ENCODE peak calls at places on chromosomes 2 and 18, in five cellular contexts. One of them, this sample, is unnamed.

GRCh38 chr2:79971807-79972206 is 332.7 kb downstream of the LRRTM1 start:
- DNase-seq in stimulated activated CD4-positive, alpha-beta T cell treated with anti-CD3 and anti-CD28 coated beads, Interleukin-1b, Interleukin-23, amount 100 ng/mL, for 24 hours: no peak
- DNase-seq in nephron progenitor cell: no peak
- DNase-seq in heart left ventricle: no peak
- DNase-seq in NCI-H748 treated with DMSO at 0.1 percent for 48 hours: no peak
- DNase-seq in this sample: no peak

GRCh38 chr2:121855456-121855985 is 100.1 kb downstream of the TSN start:
- DNase-seq in stimulated activated CD4-positive, alpha-beta T cell treated with anti-CD3 and anti-CD28 coated beads, Interleukin-1b, Interleukin-23, amount 100 ng/mL, for 24 hours: no peak
- DNase-seq in nephron progenitor cell: no peak
- DNase-seq in heart left ventricle: no peak
- DNase-seq in NCI-H748 treated with DMSO at 0.1 percent for 48 hours: no peak
- DNase-seq in this sample: no peak

GRCh38 chr2:85787282-85787980 is 33.6 kb downstream of the ATOH8 start:
- DNase-seq in stimulated activated CD4-positive, alpha-beta T cell treated with anti-CD3 and anti-CD28 coated beads, Interleukin-1b, Interleukin-23, amount 100 ng/mL, for 24 hours: no peak
- DNase-seq in nephron progenitor cell: no peak
- DNase-seq in heart left ventricle: peak
- DNase-seq in NCI-H748 treated with DMSO at 0.1 percent for 48 hours: no peak
- DNase-seq in this sample: no peak

GRCh38 chr2:24970483-24971299 is 1.1 kb downstream of the DNAJC27 start:
- DNase-seq in stimulated activated CD4-positive, alpha-beta T cell treated with anti-CD3 and anti-CD28 coated beads, Interleukin-1b, Interleukin-23, amount 100 ng/mL, for 24 hours: no peak
- DNase-seq in nephron progenitor cell: peak
- DNase-seq in heart left ventricle: no peak
- DNase-seq in NCI-H748 treated with DMSO at 0.1 percent for 48 hours: no peak
- DNase-seq in this sample: peak

GRCh38 chr2:160092445-160092844 is 30.0 kb upstream of the PLA2R1 start:
- DNase-seq in stimulated activated CD4-positive, alpha-beta T cell treated with anti-CD3 and anti-CD28 coated beads, Interleukin-1b, Interleukin-23, amount 100 ng/mL, for 24 hours: no peak
- DNase-seq in nephron progenitor cell: no peak
- DNase-seq in heart left ventricle: no peak
- DNase-seq in NCI-H748 treated with DMSO at 0.1 percent for 48 hours: no peak
- DNase-seq in this sample: no peak

GRCh38 chr2:206031162-206031784 is 54.7 kb downstream of the INO80D start:
- DNase-seq in stimulated activated CD4-positive, alpha-beta T cell treated with anti-CD3 and anti-CD28 coated beads, Interleukin-1b, Interleukin-23, amount 100 ng/mL, for 24 hours: no peak
- DNase-seq in nephron progenitor cell: no peak
- DNase-seq in heart left ventricle: no peak
- DNase-seq in NCI-H748 treated with DMSO at 0.1 percent for 48 hours: no peak
- DNase-seq in this sample: no peak

GRCh38 chr2:240277807-240278522 is 137.5 kb upstream of the OTOS start:
- DNase-seq in stimulated activated CD4-positive, alpha-beta T cell treated with anti-CD3 and anti-CD28 coated beads, Interleukin-1b, Interleukin-23, amount 100 ng/mL, for 24 hours: no peak
- DNase-seq in nephron progenitor cell: no peak
- DNase-seq in heart left ventricle: no peak
- DNase-seq in NCI-H748 treated with DMSO at 0.1 percent for 48 hours: no peak
- DNase-seq in this sample: no peak

GRCh38 chr2:221156335-221156734 is 415.8 kb downstream of the EPHA4 start:
- DNase-seq in stimulated activated CD4-positive, alpha-beta T cell treated with anti-CD3 and anti-CD28 coated beads, Interleukin-1b, Interleukin-23, amount 100 ng/mL, for 24 hours: no peak
- DNase-seq in nephron progenitor cell: no peak
- DNase-seq in heart left ventricle: no peak
- DNase-seq in NCI-H748 treated with DMSO at 0.1 percent for 48 hours: peak
- DNase-seq in this sample: no peak

GRCh38 chr2:37615808-37616673 is 55.4 kb downstream of the CDC42EP3 start:
- DNase-seq in stimulated activated CD4-positive, alpha-beta T cell treated with anti-CD3 and anti-CD28 coated beads, Interleukin-1b, Interleukin-23, amount 100 ng/mL, for 24 hours: no peak
- DNase-seq in nephron progenitor cell: no peak
- DNase-seq in heart left ventricle: peak
- DNase-seq in NCI-H748 treated with DMSO at 0.1 percent for 48 hours: no peak
- DNase-seq in this sample: no peak

GRCh38 chr18:63307555-63308200 is 11.9 kb downstream of the BCL2 start:
- DNase-seq in stimulated activated CD4-positive, alpha-beta T cell treated with anti-CD3 and anti-CD28 coated beads, Interleukin-1b, Interleukin-23, amount 100 ng/mL, for 24 hours: no peak
- DNase-seq in nephron progenitor cell: no peak
- DNase-seq in heart left ventricle: no peak
- DNase-seq in NCI-H748 treated with DMSO at 0.1 percent for 48 hours: no peak
- DNase-seq in this sample: no peak

GRCh38 chr2:27489118-27489497 is 435 bp downstream of the IFT172 start:
- DNase-seq in stimulated activated CD4-positive, alpha-beta T cell treated with anti-CD3 and anti-CD28 coated beads, Interleukin-1b, Interleukin-23, amount 100 ng/mL, for 24 hours: no peak
- DNase-seq in nephron progenitor cell: no peak
- DNase-seq in heart left ventricle: no peak
- DNase-seq in NCI-H748 treated with DMSO at 0.1 percent for 48 hours: no peak
- DNase-seq in this sample: no peak

GRCh38 chr2:176471949-176472348 is 202.7 kb downstream of the MTX2 start:
- DNase-seq in stimulated activated CD4-positive, alpha-beta T cell treated with anti-CD3 and anti-CD28 coated beads, Interleukin-1b, Interleukin-23, amount 100 ng/mL, for 24 hours: no peak
- DNase-seq in nephron progenitor cell: no peak
- DNase-seq in heart left ventricle: no peak
- DNase-seq in NCI-H748 treated with DMSO at 0.1 percent for 48 hours: no peak
- DNase-seq in this sample: no peak

GRCh38 chr18:25144835-25145234 is 207.1 kb downstream of the ZNF521 start:
- DNase-seq in stimulated activated CD4-positive, alpha-beta T cell treated with anti-CD3 and anti-CD28 coated beads, Interleukin-1b, Interleukin-23, amount 100 ng/mL, for 24 hours: no peak
- DNase-seq in nephron progenitor cell: no peak
- DNase-seq in heart left ventricle: peak
- DNase-seq in NCI-H748 treated with DMSO at 0.1 percent for 48 hours: no peak
- DNase-seq in this sample: peak

GRCh38 chr2:197011033-197011432 is 84.5 kb upstream of the PGAP1 start:
- DNase-seq in stimulated activated CD4-positive, alpha-beta T cell treated with anti-CD3 and anti-CD28 coated beads, Interleukin-1b, Interleukin-23, amount 100 ng/mL, for 24 hours: no peak
- DNase-seq in nephron progenitor cell: no peak
- DNase-seq in heart left ventricle: no peak
- DNase-seq in NCI-H748 treated with DMSO at 0.1 percent for 48 hours: no peak
- DNase-seq in this sample: no peak

GRCh38 chr2:21024198-21024597 is 19.7 kb downstream of the APOB start:
- DNase-seq in stimulated activated CD4-positive, alpha-beta T cell treated with anti-CD3 and anti-CD28 coated beads, Interleukin-1b, Interleukin-23, amount 100 ng/mL, for 24 hours: no peak
- DNase-seq in nephron progenitor cell: no peak
- DNase-seq in heart left ventricle: no peak
- DNase-seq in NCI-H748 treated with DMSO at 0.1 percent for 48 hours: no peak
- DNase-seq in this sample: no peak

GRCh38 chr2:98333922-98334321 is 12.3 kb upstream of the CNGA3 start:
- DNase-seq in stimulated activated CD4-positive, alpha-beta T cell treated with anti-CD3 and anti-CD28 coated beads, Interleukin-1b, Interleukin-23, amount 100 ng/mL, for 24 hours: no peak
- DNase-seq in nephron progenitor cell: no peak
- DNase-seq in heart left ventricle: no peak
- DNase-seq in NCI-H748 treated with DMSO at 0.1 percent for 48 hours: no peak
- DNase-seq in this sample: no peak

GRCh38 chr2:223008162-223008561 is 43.8 kb upstream of the KCNE4 start:
- DNase-seq in stimulated activated CD4-positive, alpha-beta T cell treated with anti-CD3 and anti-CD28 coated beads, Interleukin-1b, Interleukin-23, amount 100 ng/mL, for 24 hours: no peak
- DNase-seq in nephron progenitor cell: no peak
- DNase-seq in heart left ventricle: peak
- DNase-seq in NCI-H748 treated with DMSO at 0.1 percent for 48 hours: no peak
- DNase-seq in this sample: no peak

GRCh38 chr2:150152240-150152639 is 335.2 kb downstream of the RND3 start:
- DNase-seq in stimulated activated CD4-positive, alpha-beta T cell treated with anti-CD3 and anti-CD28 coated beads, Interleukin-1b, Interleukin-23, amount 100 ng/mL, for 24 hours: no peak
- DNase-seq in nephron progenitor cell: no peak
- DNase-seq in heart left ventricle: no peak
- DNase-seq in NCI-H748 treated with DMSO at 0.1 percent for 48 hours: peak
- DNase-seq in this sample: no peak

GRCh38 chr2:64363140-64363539 is 90.8 kb upstream of the LGALSL start:
- DNase-seq in stimulated activated CD4-positive, alpha-beta T cell treated with anti-CD3 and anti-CD28 coated beads, Interleukin-1b, Interleukin-23, amount 100 ng/mL, for 24 hours: no peak
- DNase-seq in nephron progenitor cell: no peak
- DNase-seq in heart left ventricle: no peak
- DNase-seq in NCI-H748 treated with DMSO at 0.1 percent for 48 hours: no peak
- DNase-seq in this sample: no peak

GRCh38 chr2:45353879-45354278 is 257.2 kb downstream of the SRBD1 start:
- DNase-seq in stimulated activated CD4-positive, alpha-beta T cell treated with anti-CD3 and anti-CD28 coated beads, Interleukin-1b, Interleukin-23, amount 100 ng/mL, for 24 hours: no peak
- DNase-seq in nephron progenitor cell: no peak
- DNase-seq in heart left ventricle: no peak
- DNase-seq in NCI-H748 treated with DMSO at 0.1 percent for 48 hours: no peak
- DNase-seq in this sample: no peak

GRCh38 chr2:85838181-85838580 is 50.6 kb downstream of the ST3GAL5 start:
- DNase-seq in stimulated activated CD4-positive, alpha-beta T cell treated with anti-CD3 and anti-CD28 coated beads, Interleukin-1b, Interleukin-23, amount 100 ng/mL, for 24 hours: no peak
- DNase-seq in nephron progenitor cell: no peak
- DNase-seq in heart left ventricle: no peak
- DNase-seq in NCI-H748 treated with DMSO at 0.1 percent for 48 hours: no peak
- DNase-seq in this sample: no peak

GRCh38 chr2:74119324-74119723 is 28.4 kb downstream of the BOLA3 start:
- DNase-seq in stimulated activated CD4-positive, alpha-beta T cell treated with anti-CD3 and anti-CD28 coated beads, Interleukin-1b, Interleukin-23, amount 100 ng/mL, for 24 hours: no peak
- DNase-seq in nephron progenitor cell: no peak
- DNase-seq in heart left ventricle: no peak
- DNase-seq in NCI-H748 treated with DMSO at 0.1 percent for 48 hours: no peak
- DNase-seq in this sample: no peak

GRCh38 chr18:73848656-73849055 is 299.0 kb downstream of the FBXO15 start:
- DNase-seq in stimulated activated CD4-positive, alpha-beta T cell treated with anti-CD3 and anti-CD28 coated beads, Interleukin-1b, Interleukin-23, amount 100 ng/mL, for 24 hours: no peak
- DNase-seq in nephron progenitor cell: no peak
- DNase-seq in heart left ventricle: no peak
- DNase-seq in NCI-H748 treated with DMSO at 0.1 percent for 48 hours: no peak
- DNase-seq in this sample: no peak